ENCODE peak calls at places on chromosomes 12 and 14, in seven cellular contexts. Z is fibroblast of lung, U is colonic mucosa, L is GM23248, B is mesenchymal stem cell, D is kidney, X is PC-3. S is an unnamed sample.

GRCh38 chr12:71024827-71025226 is 104.3 kb upstream of the PTPRR start:
- DNase-seq in Z (no peak), U (no peak), L (no peak), B (no peak), D (no peak), X (no peak), S (no peak)

GRCh38 chr12:131694116-131694838 is 16.6 kb upstream of the SFSWAP start:
- DNase-seq in Z (no peak), U (no peak), L (no peak), B (no peak), D (no peak), X (no peak), S (peak)

GRCh38 chr12:96141216-96141944 is 52.8 kb upstream of the ELK3 start:
- DNase-seq in Z (peak), U (no peak), L (peak), B (peak), D (no peak), X (no peak), S (no peak)

GRCh38 chr12:102964872-102965271 is 7.4 kb downstream of the ASCL1 start:
- DNase-seq in Z (no peak), U (peak), L (no peak), B (no peak), D (no peak), X (no peak), S (no peak)

GRCh38 chr12:22529281-22530060 is 14.9 kb downstream of the C2CD5 start:
- DNase-seq in Z (peak), U (no peak), L (peak), B (peak), D (no peak), X (peak), S (no peak)

GRCh38 chr14:58465425-58465824 is 37.9 kb downstream of the KIAA0586 start:
- DNase-seq in Z (peak), U (no peak), L (peak), B (peak), D (no peak), X (peak), S (no peak)

GRCh38 chr12:89863332-89863938 is 154.8 kb upstream of the ATP2B1 start:
- DNase-seq in Z (no peak), U (no peak), L (no peak), B (no peak), D (no peak), X (no peak), S (no peak)

GRCh38 chr14:68939893-68940613 is 39.0 kb downstream of the ACTN1 start:
- DNase-seq in Z (peak), U (peak), L (peak), B (peak), D (peak), X (peak), S (no peak)

GRCh38 chr12:61891632-61892031 is 368.6 kb upstream of the USP15 start:
- DNase-seq in Z (no peak), U (no peak), L (peak), B (peak), D (no peak), X (peak), S (no peak)

DNA sequence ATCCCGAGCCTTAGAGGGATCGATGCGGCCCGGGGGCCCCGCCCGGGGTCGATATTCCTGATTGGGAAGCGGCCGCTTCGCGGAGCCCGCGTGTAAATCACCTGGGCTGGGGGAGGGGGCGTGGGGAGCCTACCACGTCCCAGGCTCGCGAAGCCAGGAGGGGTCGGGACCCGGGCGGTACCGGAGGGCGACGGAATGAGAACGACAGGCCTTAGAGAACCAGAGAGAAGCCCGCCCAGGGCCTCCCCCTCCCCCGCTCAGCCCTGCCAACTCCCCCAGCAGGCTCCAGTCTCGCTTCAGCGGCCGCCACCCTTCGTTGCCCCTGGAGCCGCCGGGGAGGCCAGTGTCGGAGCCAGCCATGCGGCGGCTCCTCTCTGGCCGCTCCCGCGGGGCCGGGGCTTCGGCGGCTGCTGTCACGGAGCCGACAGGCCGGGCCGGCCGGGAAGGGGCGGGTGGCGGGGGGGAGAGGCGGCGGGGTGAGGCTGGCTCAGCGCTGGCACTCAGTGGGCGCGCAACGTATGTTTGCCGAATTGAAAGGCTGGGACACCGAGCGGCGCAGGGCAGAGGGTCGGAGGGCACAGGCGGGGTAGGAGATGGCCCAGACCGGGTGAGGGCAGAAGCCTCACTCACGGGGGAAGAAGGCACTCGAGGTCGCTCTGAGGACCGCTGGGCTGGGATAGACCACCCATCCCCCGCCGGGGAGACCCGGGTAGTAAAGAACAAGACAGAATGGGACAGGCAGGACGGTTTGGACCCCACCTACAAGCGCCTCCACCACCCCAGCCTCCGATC is 1.4 kb upstream of the DNAJC22 start:
- DNase-seq in Z (no peak), U (no peak), L (peak), B (no peak), D (peak), X (peak), S (peak)
- H3K9ac ChIP-seq in Z (no peak), U (peak), L (no peak), B (peak), D (peak), X (no peak), S (no peak)

GRCh38 chr14:87632796-87633195 is 360.2 kb downstream of the GALC start:
- DNase-seq in Z (no peak), U (no peak), L (no peak), B (peak), D (no peak), X (no peak), S (no peak)

GRCh38 chr14:87628129-87628528 is 364.9 kb downstream of the GALC start:
- DNase-seq in Z (peak), U (no peak), L (peak), B (peak), D (no peak), X (no peak), S (no peak)

GRCh38 chr14:87629788-87630187 is 363.2 kb downstream of the GALC start:
- DNase-seq in Z (no peak), U (no peak), L (peak), B (no peak), D (no peak), X (no peak), S (no peak)

DNA sequence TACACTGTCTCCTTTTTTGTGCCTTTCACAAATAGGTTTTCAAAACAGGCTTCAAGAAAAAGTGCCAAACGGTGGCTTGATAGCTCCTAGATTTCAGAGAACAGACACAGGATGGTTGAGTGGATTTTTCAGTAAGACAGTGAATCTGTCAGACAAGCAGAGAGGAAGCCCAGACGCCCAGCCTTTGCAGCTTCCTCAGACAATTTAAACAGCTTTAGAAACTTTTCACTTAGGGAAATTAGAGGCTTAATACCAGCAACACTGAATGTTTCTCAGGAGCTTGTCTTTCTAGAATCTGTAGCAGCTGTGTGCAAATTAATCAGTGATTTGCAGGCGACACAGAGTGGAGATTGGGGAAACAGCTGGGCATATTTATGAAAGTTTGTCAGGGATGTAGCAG is 362.2 kb downstream of the GALC start:
- DNase-seq in Z (no peak), U (no peak), L (no peak), B (peak), D (no peak), X (no peak), S (no peak)
- H3K9ac ChIP-seq in Z (no peak), U (no peak), L (no peak), B (peak), D (no peak), X (no peak), S (no peak)

GRCh38 chr14:32939254-32940065 is 781 bp downstream of the NPAS3 start:
- DNase-seq in Z (peak), U (peak), L (peak), B (peak), D (peak), X (peak), S (peak)
- H3K9ac ChIP-seq in Z (peak), U (peak), L (peak), B (peak), D (no peak), X (peak), S (peak)

DNA sequence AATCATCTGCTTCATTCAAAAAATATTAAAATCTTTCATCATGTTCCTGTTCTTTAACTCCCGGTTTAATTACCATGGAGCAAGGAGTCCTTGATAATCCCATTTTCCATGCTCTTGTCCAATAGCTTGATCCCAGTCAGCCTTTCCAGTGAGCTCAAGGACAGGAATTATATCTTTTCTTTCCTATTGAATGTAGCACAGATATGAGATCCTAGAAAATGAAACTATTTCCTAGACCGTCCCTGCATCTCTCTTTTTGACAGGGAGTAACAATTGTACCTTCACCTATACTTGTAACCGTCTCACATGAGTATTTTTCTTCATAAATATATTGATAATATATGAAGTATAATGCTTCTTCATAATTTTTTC is 35.6 kb downstream of the PIK3C2G start:
- DNase-seq in Z (no peak), U (no peak), L (no peak), B (no peak), D (no peak), X (no peak), S (no peak)
- H3K9ac ChIP-seq in Z (no peak), U (no peak), L (no peak), B (peak), D (no peak), X (no peak), S (no peak)

DNA sequence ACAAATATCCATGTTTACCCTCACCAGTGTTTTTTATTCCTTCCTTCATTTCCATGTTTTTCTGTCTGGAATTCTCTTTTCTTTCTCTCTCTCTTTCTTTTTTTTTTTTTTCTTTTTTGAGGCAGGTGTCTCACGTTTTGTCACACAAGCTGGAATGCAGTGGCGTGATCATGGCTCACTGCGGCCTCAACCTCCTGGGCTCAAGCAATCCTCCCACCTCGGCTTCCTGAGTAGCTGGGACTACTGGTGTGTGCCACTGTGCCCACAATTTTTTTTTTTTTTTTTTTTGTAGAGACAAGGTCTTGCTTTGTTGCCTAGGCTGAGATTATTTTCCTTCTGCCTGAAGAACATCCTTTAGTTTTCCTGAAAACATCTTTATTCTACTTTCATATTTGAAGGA is 15.0 kb upstream of the AMIGO2 start:
- DNase-seq in Z (no peak), U (no peak), L (no peak), B (no peak), D (no peak), X (peak), S (no peak)
- H3K9ac ChIP-seq in Z (no peak), U (no peak), L (no peak), B (no peak), D (no peak), X (peak), S (no peak)

DNA sequence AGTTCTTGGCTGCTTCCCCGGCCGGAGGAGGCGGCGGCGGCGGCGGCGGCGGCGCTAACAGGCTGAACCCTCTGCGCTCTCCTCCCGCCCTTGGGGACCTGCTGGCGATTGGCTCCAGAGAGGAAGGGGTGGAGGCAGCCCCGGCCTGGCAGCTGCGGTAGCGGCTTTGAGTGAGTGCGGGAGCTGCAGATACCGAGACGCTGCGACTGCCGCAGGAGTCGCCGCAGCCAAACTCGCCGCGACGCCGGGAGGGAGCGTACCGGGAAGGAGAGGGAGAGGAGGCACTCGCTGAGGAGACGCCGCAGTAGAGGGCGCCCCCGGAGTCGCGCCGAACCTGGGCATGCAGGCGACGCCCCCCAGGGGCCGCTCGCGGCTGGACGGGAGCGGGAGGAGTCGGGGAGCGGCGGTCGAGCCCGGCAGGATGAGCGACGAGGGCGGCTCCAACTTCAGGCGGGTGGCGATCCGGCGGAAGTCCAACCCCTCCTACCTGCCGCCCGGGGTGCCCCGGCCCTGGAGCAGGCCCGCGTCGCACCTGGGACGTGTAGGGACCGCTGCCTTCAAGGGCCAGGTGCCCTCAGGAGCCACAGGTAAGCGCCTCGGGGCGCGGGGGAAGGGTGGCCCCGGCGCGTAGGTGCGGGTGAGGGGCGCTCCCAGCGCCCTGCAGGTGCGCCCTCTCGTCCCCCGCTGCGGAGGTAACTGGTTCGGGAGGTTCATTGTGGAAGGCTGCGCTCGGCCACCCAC is at the start of gene FGD4:
- DNase-seq in Z (peak), U (peak), L (peak), B (peak), D (peak), X (peak), S (peak)
- H3K9ac ChIP-seq in Z (no peak), U (peak), L (no peak), B (peak), D (peak), X (peak), S (peak)

DNA sequence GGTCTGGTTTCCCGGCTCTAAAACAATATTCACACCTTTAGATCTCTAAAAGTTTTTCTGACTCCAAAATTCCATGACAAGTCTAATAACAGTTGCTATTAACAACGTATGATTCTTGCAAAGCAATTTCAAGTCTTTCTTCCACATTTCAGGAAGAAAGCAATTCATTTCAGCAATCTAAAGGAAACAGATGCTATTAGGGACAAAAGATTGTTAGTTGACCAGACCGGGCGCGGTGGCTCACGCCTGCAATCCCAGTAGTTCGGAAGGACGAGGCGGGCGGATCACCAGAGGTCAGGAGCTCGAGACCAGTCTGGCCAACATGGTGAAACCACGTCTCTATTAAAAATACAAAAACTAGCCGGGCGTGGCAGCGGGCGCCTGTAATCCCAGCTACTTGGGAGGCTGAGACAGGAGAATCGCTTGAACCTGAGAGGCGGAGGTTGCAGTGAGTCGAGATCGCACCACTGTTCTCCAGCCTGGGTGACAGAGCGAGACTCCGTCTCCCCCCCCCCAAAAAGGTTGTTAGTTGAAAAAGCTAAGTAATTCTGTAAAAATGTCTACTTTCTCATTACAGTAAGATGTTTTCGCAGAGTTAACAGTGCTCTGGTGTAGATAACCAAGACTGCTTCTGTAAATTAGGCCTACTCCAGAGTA is 1.3 kb downstream of the BTBD7 start:
- DNase-seq in Z (no peak), U (peak), L (peak), B (peak), D (peak), X (peak), S (no peak)
- H3K9ac ChIP-seq in Z (no peak), U (peak), L (peak), B (peak), D (peak), X (peak), S (peak)

GRCh38 chr14:51846631-51847488 is 13.6 kb upstream of the GNG2 start:
- DNase-seq in Z (peak), U (peak), L (no peak), B (peak), D (peak), X (no peak), S (peak)
- H3K9ac ChIP-seq in Z (no peak), U (no peak), L (no peak), B (peak), D (no peak), X (no peak), S (no peak)

DNA sequence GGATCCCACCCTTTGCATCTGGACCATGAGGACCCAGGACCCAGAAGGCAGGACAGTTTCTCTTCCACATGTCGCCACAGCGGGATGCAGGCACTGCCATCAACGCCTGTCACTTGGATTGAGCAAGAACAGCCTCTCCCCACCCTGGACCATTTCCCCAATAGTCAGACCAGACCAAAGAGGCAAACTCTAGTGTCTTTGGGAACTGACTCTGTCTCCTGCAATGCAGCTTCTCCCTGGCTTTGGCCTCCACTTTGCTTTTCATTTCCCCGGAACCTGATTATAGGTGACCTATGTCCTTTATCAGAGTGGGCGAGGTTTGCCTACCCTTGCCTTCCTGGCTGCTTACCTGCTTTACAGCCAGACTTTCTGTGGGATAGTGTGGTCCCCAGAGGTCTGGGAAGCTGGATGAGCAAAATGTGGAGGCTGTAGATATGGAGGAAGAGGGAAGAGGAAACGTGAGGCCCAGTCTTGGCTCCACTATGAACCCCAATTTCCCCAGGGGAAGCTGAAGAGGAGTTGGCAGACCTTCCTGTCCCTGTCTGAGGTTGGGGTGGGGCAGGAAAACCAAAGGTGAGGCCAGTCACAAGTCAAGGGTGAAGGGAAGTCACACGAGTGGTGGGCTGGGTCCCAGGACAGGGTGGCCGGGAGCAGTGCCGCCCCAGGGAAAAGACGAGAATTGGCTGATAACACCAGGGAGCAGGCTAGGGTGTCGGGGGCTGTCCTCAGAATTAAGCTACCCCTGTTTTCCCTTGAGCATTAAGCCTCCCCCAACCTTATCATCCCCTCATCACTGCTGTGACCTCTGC is 3.3 kb downstream of the VDR start:
- DNase-seq in Z (no peak), U (peak), L (peak), B (no peak), D (no peak), X (no peak), S (no peak)
- H3K9ac ChIP-seq in Z (no peak), U (peak), L (no peak), B (no peak), D (no peak), X (no peak), S (no peak)